ENCODE peak calls at places on chromosomes 6 and 20, in four cellular contexts. U, P, Q and O are unnamed samples. For H3K27me3, the result is how much of the 10 kb centered on the place peaks cover.

GRCh38 chr20:33947709-33948295 is 45.9 kb upstream of the RALY start:
- DNase-seq in U (peak), P (no peak), Q (no peak), O (no peak)

GRCh38 chr20:31712564-31713311 is 9.9 kb downstream of the BCL2L1 start:
- DNase-seq in U (peak), P (peak), Q (peak), O (peak)

GRCh38 chr6:139308936-139309603 is 17.3 kb upstream of the TXLNB start:
- DNase-seq in U (peak), P (no peak), Q (no peak), O (no peak)

GRCh38 chr6:43328528-43328927 is 19.9 kb upstream of the CRIP3 start:
- DNase-seq in U (no peak), P (no peak), Q (peak), O (no peak)

GRCh38 chr20:56769971-56770570 is 141.0 kb downstream of the TFAP2C start:
- DNase-seq in U (no peak), P (no peak), Q (no peak), O (no peak)

GRCh38 chr6:154030646-154031045 is 8.4 kb upstream of the OPRM1 start:
- DNase-seq in U (no peak), P (no peak), Q (no peak), O (no peak)

GRCh38 chr20:25319241-25320034 is 71.2 kb downstream of the ABHD12 start:
- DNase-seq in U (no peak), P (no peak), Q (no peak), O (no peak)

GRCh38 chr6:141212296-141212695 is 920.4 kb upstream of the GJE1 start:
- DNase-seq in U (no peak), P (no peak), Q (no peak), O (no peak)

GRCh38 chr6:2634151-2634964 is 116.4 kb downstream of the MYLK4 start:
- DNase-seq in U (peak), P (peak), Q (peak), O (peak)

GRCh38 chr20:33280000-33280680 is 2.9 kb upstream of the BPIFB1 start:
- DNase-seq in U (no peak), P (no peak), Q (no peak), O (no peak)

GRCh38 chr6:4320860-4321259 is 185.5 kb upstream of the ECI2 start:
- DNase-seq in U (peak), P (no peak), Q (no peak), O (peak)

GRCh38 chr20:6731951-6732580 is 35.4 kb upstream of the BMP2 start:
- DNase-seq in U (no peak), P (peak), Q (peak), O (no peak)

GRCh38 chr20:37519508-37520416 is 1.3 kb upstream of the NNAT start:
- DNase-seq in U (no peak), P (no peak), Q (peak), O (peak)

GRCh38 chr6:9397981-9398559 is 962.7 kb upstream of the SLC35B3 start:
- DNase-seq in U (no peak), P (no peak), Q (peak), O (no peak)

GRCh38 chr6:6405997-6406699 is 85.7 kb upstream of the F13A1 start:
- DNase-seq in U (no peak), P (no peak), Q (no peak), O (no peak)

GRCh38 chr6:6409397-6410030 is 89.1 kb upstream of the F13A1 start:
- DNase-seq in U (no peak), P (no peak), Q (peak), O (no peak)

GRCh38 chr6:6401401-6401800 is 80.9 kb upstream of the F13A1 start:
- DNase-seq in U (no peak), P (no peak), Q (no peak), O (no peak)

GRCh38 chr6:6407061-6407723 is 86.7 kb upstream of the F13A1 start:
- DNase-seq in U (no peak), P (no peak), Q (no peak), O (no peak)

DNA sequence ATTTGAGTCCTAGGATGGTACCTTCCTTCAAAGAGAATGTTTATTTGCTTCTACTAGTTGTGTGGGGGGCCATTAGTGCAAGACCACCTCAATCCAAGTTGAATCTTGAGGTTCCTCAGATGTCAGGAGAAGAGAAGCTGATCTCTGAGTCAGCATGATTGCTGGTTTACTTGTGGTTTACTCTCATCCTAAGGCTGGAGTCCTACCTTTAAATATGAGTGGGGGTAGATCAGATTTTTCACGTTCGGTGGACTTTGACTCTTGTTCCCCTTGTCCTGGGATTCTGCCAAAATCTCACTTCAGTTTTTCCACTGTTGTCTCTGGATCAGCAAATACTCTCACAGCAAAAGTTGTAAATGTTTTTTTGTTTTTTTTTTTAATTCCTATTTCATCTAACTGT is 84.6 kb upstream of the F13A1 start:
- DNase-seq in U (no peak), P (no peak), Q (no peak), O (no peak)
- H3K27ac ChIP-seq in U (no peak), P (no peak), Q (no peak), O (no peak)

GRCh38 chr6:41477572-41477971 is 68.6 kb upstream of the FOXP4 start:
- DNase-seq in U (no peak), P (no peak), Q (no peak), O (no peak)

GRCh38 chr6:41475164-41475563 is 71.0 kb upstream of the FOXP4 start:
- DNase-seq in U (no peak), P (no peak), Q (no peak), O (no peak)

GRCh38 chr6:41474213-41474933 is 71.8 kb upstream of the FOXP4 start:
- DNase-seq in U (no peak), P (no peak), Q (no peak), O (no peak)

GRCh38 chr6:41475737-41476357 is 70.3 kb upstream of the FOXP4 start:
- DNase-seq in U (no peak), P (no peak), Q (no peak), O (no peak)

GRCh38 chr6:41476407-41476806 is 69.8 kb upstream of the FOXP4 start:
- DNase-seq in U (no peak), P (no peak), Q (no peak), O (no peak)
- H3K27me3 ChIP-seq in U (under half), P (under half), Q (under half), O (under half)

GRCh38 chr6:17277256-17277655 is 3.9 kb upstream of the RBM24 start:
- DNase-seq in U (no peak), P (no peak), Q (no peak), O (no peak)
- H3K4me3 ChIP-seq in U (no peak), P (peak), Q (no peak), O (no peak)

GRCh38 chr6:32183483-32184083 is 470 bp downstream of the AGER start:
- DNase-seq in U (no peak), P (no peak), Q (no peak), O (no peak)
- H3K27ac ChIP-seq in U (no peak), P (peak), Q (peak), O (no peak)

GRCh38 chr6:161549977-161550655 is 276.3 kb upstream of the AGPAT4 start:
- DNase-seq in U (no peak), P (no peak), Q (no peak), O (no peak)
- H3K27me3 ChIP-seq in U (under half), P (under half), Q (under half), O (under half)

GRCh38 chr20:46298374-46298773 is 9.9 kb downstream of the CDH22 start:
- DNase-seq in U (no peak), P (no peak), Q (no peak), O (no peak)

GRCh38 chr20:46299078-46299477 is 9.2 kb downstream of the CDH22 start:
- DNase-seq in U (no peak), P (no peak), Q (no peak), O (no peak)

GRCh38 chr20:46303176-46303956 is 4.9 kb downstream of the CDH22 start:
- DNase-seq in U (no peak), P (no peak), Q (no peak), O (no peak)

GRCh38 chr20:46302119-46302518 is 6.2 kb downstream of the CDH22 start:
- DNase-seq in U (no peak), P (no peak), Q (no peak), O (no peak)

DNA sequence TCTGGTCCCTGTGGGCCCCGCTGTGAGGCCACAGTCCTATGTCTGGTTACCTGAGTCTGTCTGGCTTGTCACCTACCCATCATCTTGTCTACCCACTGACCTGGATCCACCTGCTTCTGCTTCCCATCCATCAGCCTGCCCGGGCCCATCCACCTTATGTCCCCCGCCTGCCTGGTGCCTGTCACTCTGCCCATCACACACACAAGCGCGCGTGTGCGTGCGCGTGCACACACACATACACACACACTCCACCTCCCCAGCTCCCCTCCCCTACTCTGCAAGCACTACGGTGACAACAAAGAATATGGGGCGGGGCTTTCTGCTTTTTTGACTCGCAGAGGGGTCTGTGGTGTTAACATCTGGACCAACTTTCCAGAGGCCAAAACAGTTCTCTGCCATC is 8.0 kb downstream of the CDH22 start:
- DNase-seq in U (no peak), P (no peak), Q (no peak), O (no peak)
- H3K4me3 ChIP-seq in U (no peak), P (no peak), Q (no peak), O (no peak)

DNA sequence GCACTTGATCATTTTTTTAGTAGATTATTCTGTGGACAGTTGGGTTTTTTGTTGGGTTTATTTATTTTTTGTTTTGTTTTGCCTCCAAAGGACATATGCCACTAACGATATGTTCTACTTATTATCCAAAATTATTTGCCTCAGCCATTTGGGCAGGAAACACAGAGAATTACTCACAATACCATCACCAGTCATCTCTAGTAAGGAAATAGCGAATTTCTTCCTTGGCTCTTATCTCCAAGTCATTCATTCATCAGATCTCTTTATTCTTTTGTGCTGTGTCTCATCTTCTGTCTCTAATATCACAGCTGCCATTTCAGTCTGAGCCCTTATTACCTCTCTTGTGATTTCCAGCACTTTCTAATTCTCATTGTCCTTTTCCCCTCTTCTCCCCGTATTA is 130.4 kb upstream of the SMLR1 start:
- DNase-seq in U (peak), P (no peak), Q (no peak), O (no peak)
- H3K27ac ChIP-seq in U (no peak), P (no peak), Q (no peak), O (no peak)

DNA sequence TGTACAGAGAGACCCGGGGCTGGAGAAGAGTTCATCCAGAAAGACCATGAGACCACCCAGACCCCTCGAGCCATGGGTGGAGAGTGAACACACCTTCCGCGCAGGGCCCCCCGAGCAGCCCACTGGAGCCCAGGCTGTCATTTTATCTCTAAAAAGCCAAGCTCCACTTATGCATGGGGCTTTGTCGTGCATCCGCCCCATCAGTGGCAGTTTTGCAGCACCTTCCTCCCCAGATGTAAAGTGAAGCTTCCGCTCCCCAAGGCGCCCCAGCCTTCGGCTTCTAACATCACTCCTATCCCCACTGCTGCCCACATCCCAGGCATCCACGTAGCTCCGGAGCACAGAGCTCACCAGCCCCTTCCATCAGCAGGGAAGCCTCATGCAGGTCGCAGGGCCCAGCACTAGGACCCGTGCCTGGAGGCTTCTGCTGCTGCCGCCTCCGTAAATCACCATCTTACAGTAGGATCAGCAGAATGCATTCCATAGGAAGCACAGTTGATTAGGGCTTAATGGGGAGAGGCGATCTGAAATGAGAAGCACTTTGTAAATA is 301.1 kb downstream of the TAF4 start:
- DNase-seq in U (no peak), P (no peak), Q (no peak), O (no peak)
- H3K27me3 ChIP-seq in U (under half), P (under half), Q (under half), O (under half)

GRCh38 chr6:164507197-164507957 is 802.0 kb downstream of the C6orf118 start:
- DNase-seq in U (no peak), P (no peak), Q (no peak), O (no peak)
- H3K4me3 ChIP-seq in U (no peak), P (peak), Q (no peak), O (no peak)